ENCODE peak calls at places on chromosomes 16 and 17, in four cellular contexts. One of them, this sample, is unnamed.

GRCh38 chr17:20028436-20028835 is 19.3 kb downstream of the SPECC1 start:
- DNase-seq in kidney: no peak
- DNase-seq in heart left ventricle: no peak
- DNase-seq in RWPE1: no peak
- DNase-seq in this sample: no peak

GRCh38 chr16:52592216-52592592 is 45.3 kb upstream of the TOX3 start:
- DNase-seq in kidney: no peak
- DNase-seq in heart left ventricle: no peak
- DNase-seq in RWPE1: no peak
- DNase-seq in this sample: no peak

GRCh38 chr17:183021-183420 is 1.6 kb upstream of the DOC2B start:
- DNase-seq in kidney: no peak
- DNase-seq in heart left ventricle: no peak
- DNase-seq in RWPE1: no peak
- DNase-seq in this sample: no peak

GRCh38 chr16:59067207-59067606 is 333.1 kb upstream of the GOT2 start:
- DNase-seq in kidney: no peak
- DNase-seq in heart left ventricle: no peak
- DNase-seq in RWPE1: no peak
- DNase-seq in this sample: no peak

GRCh38 chr16:13429411-13429810 is 490.5 kb upstream of the ERCC4 start:
- DNase-seq in kidney: no peak
- DNase-seq in heart left ventricle: no peak
- DNase-seq in RWPE1: no peak
- DNase-seq in this sample: no peak

GRCh38 chr17:6936370-6937028 is 59.4 kb upstream of the ALOX12 start:
- DNase-seq in kidney: no peak
- DNase-seq in heart left ventricle: no peak
- DNase-seq in RWPE1: no peak
- DNase-seq in this sample: no peak

GRCh38 chr17:77864234-77865108 is 94.0 kb upstream of the TNRC6C start:
- DNase-seq in kidney: peak
- DNase-seq in heart left ventricle: peak
- DNase-seq in RWPE1: no peak
- DNase-seq in this sample: no peak

GRCh38 chr17:45364531-45365390 is 47.9 kb upstream of the MAP3K14 start:
- DNase-seq in kidney: no peak
- DNase-seq in heart left ventricle: no peak
- DNase-seq in RWPE1: no peak
- DNase-seq in this sample: no peak

GRCh38 chr17:66842959-66843358 is 8.0 kb downstream of the CACNG5 start:
- DNase-seq in kidney: no peak
- DNase-seq in heart left ventricle: no peak
- DNase-seq in RWPE1: no peak
- DNase-seq in this sample: no peak

GRCh38 chr17:3750926-3751325 is 27.2 kb downstream of the HASPIN start:
- DNase-seq in kidney: no peak
- DNase-seq in heart left ventricle: no peak
- DNase-seq in RWPE1: no peak
- DNase-seq in this sample: no peak

GRCh38 chr17:8831234-8831849 is 32.2 kb upstream of the MFSD6L start:
- DNase-seq in kidney: no peak
- DNase-seq in heart left ventricle: no peak
- DNase-seq in RWPE1: no peak
- DNase-seq in this sample: no peak

GRCh38 chr17:54900457-54901229 is at the start of gene TOM1L1:
- DNase-seq in kidney: peak
- DNase-seq in heart left ventricle: peak
- DNase-seq in RWPE1: peak
- DNase-seq in this sample: peak

GRCh38 chr16:88382491-88383400 is at the start of gene ZNF469:
- DNase-seq in kidney: peak
- DNase-seq in heart left ventricle: peak
- DNase-seq in RWPE1: no peak
- DNase-seq in this sample: peak

GRCh38 chr17:58315281-58315711 is 13.3 kb downstream of the TSPOAP1 start:
- DNase-seq in kidney: no peak
- DNase-seq in heart left ventricle: peak
- DNase-seq in RWPE1: no peak
- DNase-seq in this sample: no peak

GRCh38 chr16:47058295-47059086 is 85.0 kb upstream of the DNAJA2 start:
- DNase-seq in kidney: peak
- DNase-seq in heart left ventricle: no peak
- DNase-seq in RWPE1: no peak
- DNase-seq in this sample: no peak

GRCh38 chr17:73592531-73592961 is 51.7 kb downstream of the SDK2 start:
- DNase-seq in kidney: no peak
- DNase-seq in heart left ventricle: no peak
- DNase-seq in RWPE1: no peak
- DNase-seq in this sample: no peak

GRCh38 chr17:82551779-82552457 is 32.4 kb downstream of the FOXK2 start:
- DNase-seq in kidney: peak
- DNase-seq in heart left ventricle: peak
- DNase-seq in RWPE1: peak
- DNase-seq in this sample: peak

GRCh38 chr16:1746693-1747195 is 24.6 kb downstream of the NME3 start:
- DNase-seq in kidney: no peak
- DNase-seq in heart left ventricle: no peak
- DNase-seq in RWPE1: no peak
- DNase-seq in this sample: no peak

GRCh38 chr17:494601-495195 is 142.1 kb upstream of the RPH3AL start:
- DNase-seq in kidney: no peak
- DNase-seq in heart left ventricle: no peak
- DNase-seq in RWPE1: no peak
- DNase-seq in this sample: no peak

GRCh38 chr16:27847030-27847550 is 216.4 kb downstream of the GSG1L start:
- DNase-seq in kidney: no peak
- DNase-seq in heart left ventricle: no peak
- DNase-seq in RWPE1: no peak
- DNase-seq in this sample: no peak

GRCh38 chr16:14050297-14051027 is 20.7 kb upstream of the MRTFB start:
- DNase-seq in kidney: no peak
- DNase-seq in heart left ventricle: no peak
- DNase-seq in RWPE1: peak
- DNase-seq in this sample: peak

GRCh38 chr17:49552070-49552751 is 23.5 kb upstream of the NXPH3 start:
- DNase-seq in kidney: peak
- DNase-seq in heart left ventricle: no peak
- DNase-seq in RWPE1: no peak
- DNase-seq in this sample: no peak

GRCh38 chr17:39623356-39623950 is 3.3 kb upstream of the PPP1R1B start:
- DNase-seq in kidney: peak
- DNase-seq in heart left ventricle: peak
- DNase-seq in RWPE1: peak
- DNase-seq in this sample: no peak

GRCh38 chr16:27531186-27531585 is 18.5 kb downstream of the GTF3C1 start:
- DNase-seq in kidney: no peak
- DNase-seq in heart left ventricle: no peak
- DNase-seq in RWPE1: no peak
- DNase-seq in this sample: no peak

GRCh38 chr17:78041401-78042179 is 83.1 kb downstream of the TNRC6C start:
- DNase-seq in kidney: no peak
- DNase-seq in heart left ventricle: no peak
- DNase-seq in RWPE1: no peak
- DNase-seq in this sample: no peak

GRCh38 chr17:80454557-80455327 is 21.7 kb downstream of the NPTX1 start:
- DNase-seq in kidney: peak
- DNase-seq in heart left ventricle: peak
- DNase-seq in RWPE1: peak
- DNase-seq in this sample: peak

GRCh38 chr17:67386965-67387551 is 10.0 kb downstream of the PITPNC1 start:
- DNase-seq in kidney: no peak
- DNase-seq in heart left ventricle: peak
- DNase-seq in RWPE1: no peak
- DNase-seq in this sample: peak

GRCh38 chr17:50263293-50264262 is 10.7 kb upstream of the TMEM92 start:
- DNase-seq in kidney: peak
- DNase-seq in heart left ventricle: no peak
- DNase-seq in RWPE1: no peak
- DNase-seq in this sample: no peak

GRCh38 chr16:35306915-35307314 is 1847.5 kb downstream of the TP53TG3F start:
- DNase-seq in kidney: no peak
- DNase-seq in heart left ventricle: no peak
- DNase-seq in RWPE1: no peak
- DNase-seq in this sample: no peak

GRCh38 chr17:39950871-39951348 is 11.9 kb upstream of the GSDMA start:
- DNase-seq in kidney: peak
- DNase-seq in heart left ventricle: peak
- DNase-seq in RWPE1: no peak
- DNase-seq in this sample: peak

GRCh38 chr17:43830510-43831145 is 2.3 kb downstream of the MPP3 start:
- DNase-seq in kidney: no peak
- DNase-seq in heart left ventricle: no peak
- DNase-seq in RWPE1: no peak
- DNase-seq in this sample: no peak

GRCh38 chr16:11142261-11142630 is 113.8 kb downstream of the SOCS1 start:
- DNase-seq in kidney: no peak
- DNase-seq in heart left ventricle: no peak
- DNase-seq in RWPE1: no peak
- DNase-seq in this sample: no peak

GRCh38 chr16:89048871-89049422 is 44.7 kb upstream of the ACSF3 start:
- DNase-seq in kidney: peak
- DNase-seq in heart left ventricle: peak
- DNase-seq in RWPE1: no peak
- DNase-seq in this sample: no peak

GRCh38 chr17:48613862-48614694 is 1.0 kb downstream of the HOXB8 start:
- DNase-seq in kidney: no peak
- DNase-seq in heart left ventricle: no peak
- DNase-seq in RWPE1: no peak
- DNase-seq in this sample: no peak

GRCh38 chr17:43935926-43936261 is 6.4 kb downstream of the PPY start:
- DNase-seq in kidney: no peak
- DNase-seq in heart left ventricle: peak
- DNase-seq in RWPE1: no peak
- DNase-seq in this sample: no peak

GRCh38 chr16:49597796-49598195 is 224.2 kb downstream of the C16orf78 start:
- DNase-seq in kidney: no peak
- DNase-seq in heart left ventricle: no peak
- DNase-seq in RWPE1: no peak
- DNase-seq in this sample: no peak

DNA sequence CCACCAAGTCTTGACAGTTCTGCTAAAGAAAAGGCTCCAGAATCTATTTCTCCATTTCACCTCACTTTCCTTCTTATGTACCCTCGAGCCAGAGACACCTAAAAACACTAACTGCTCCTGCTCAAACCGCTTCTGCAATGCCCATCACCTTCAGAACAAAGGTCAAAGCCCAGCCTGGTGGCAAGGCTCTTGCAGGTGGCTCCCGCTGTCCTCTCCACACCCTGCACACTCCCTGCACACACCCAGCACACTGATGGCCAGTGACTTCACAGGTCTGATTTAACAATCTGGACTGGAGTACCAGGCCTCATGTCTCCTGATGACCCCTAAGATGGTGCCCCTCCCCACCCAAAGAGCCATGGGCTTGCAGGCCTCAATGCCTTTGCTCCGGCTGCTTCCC is 9.8 kb upstream of the C17orf113 start:
- DNase-seq in kidney: no peak
- DNase-seq in heart left ventricle: no peak
- DNase-seq in RWPE1: no peak
- DNase-seq in this sample: no peak
- TF ChIP-seq CTCF in kidney: no peak
- TF ChIP-seq CTCF in heart left ventricle: no peak
- TF ChIP-seq CTCF in RWPE1: no peak
- TF ChIP-seq CTCF in this sample: no peak

GRCh38 chr16:67407788-67408452 is 8.4 kb downstream of the ZDHHC1 start:
- DNase-seq in kidney: peak
- DNase-seq in heart left ventricle: no peak
- DNase-seq in RWPE1: no peak
- DNase-seq in this sample: no peak
- TF ChIP-seq CTCF in kidney: no peak
- TF ChIP-seq CTCF in heart left ventricle: no peak
- TF ChIP-seq CTCF in RWPE1: no peak
- TF ChIP-seq CTCF in this sample: no peak

GRCh38 chr17:21522755-21523154 is 146.6 kb downstream of the KCNJ12 start:
- DNase-seq in kidney: no peak
- DNase-seq in heart left ventricle: no peak
- DNase-seq in RWPE1: no peak
- DNase-seq in this sample: no peak

GRCh38 chr17:21524211-21524591 is 148.0 kb downstream of the KCNJ12 start:
- DNase-seq in kidney: no peak
- DNase-seq in heart left ventricle: no peak
- DNase-seq in RWPE1: no peak
- DNase-seq in this sample: no peak

GRCh38 chr17:21528031-21528684 is 152.0 kb downstream of the KCNJ12 start:
- DNase-seq in kidney: no peak
- DNase-seq in heart left ventricle: no peak
- DNase-seq in RWPE1: no peak
- DNase-seq in this sample: no peak

GRCh38 chr17:21523482-21524210 is 147.5 kb downstream of the KCNJ12 start:
- DNase-seq in kidney: no peak
- DNase-seq in heart left ventricle: no peak
- DNase-seq in RWPE1: no peak
- DNase-seq in this sample: no peak

GRCh38 chr17:21525464-21526130 is 149.4 kb downstream of the KCNJ12 start:
- DNase-seq in kidney: no peak
- DNase-seq in heart left ventricle: no peak
- DNase-seq in RWPE1: no peak
- DNase-seq in this sample: no peak
- TF ChIP-seq CTCF in kidney: no peak
- TF ChIP-seq CTCF in heart left ventricle: no peak
- TF ChIP-seq CTCF in RWPE1: no peak
- TF ChIP-seq CTCF in this sample: no peak

DNA sequence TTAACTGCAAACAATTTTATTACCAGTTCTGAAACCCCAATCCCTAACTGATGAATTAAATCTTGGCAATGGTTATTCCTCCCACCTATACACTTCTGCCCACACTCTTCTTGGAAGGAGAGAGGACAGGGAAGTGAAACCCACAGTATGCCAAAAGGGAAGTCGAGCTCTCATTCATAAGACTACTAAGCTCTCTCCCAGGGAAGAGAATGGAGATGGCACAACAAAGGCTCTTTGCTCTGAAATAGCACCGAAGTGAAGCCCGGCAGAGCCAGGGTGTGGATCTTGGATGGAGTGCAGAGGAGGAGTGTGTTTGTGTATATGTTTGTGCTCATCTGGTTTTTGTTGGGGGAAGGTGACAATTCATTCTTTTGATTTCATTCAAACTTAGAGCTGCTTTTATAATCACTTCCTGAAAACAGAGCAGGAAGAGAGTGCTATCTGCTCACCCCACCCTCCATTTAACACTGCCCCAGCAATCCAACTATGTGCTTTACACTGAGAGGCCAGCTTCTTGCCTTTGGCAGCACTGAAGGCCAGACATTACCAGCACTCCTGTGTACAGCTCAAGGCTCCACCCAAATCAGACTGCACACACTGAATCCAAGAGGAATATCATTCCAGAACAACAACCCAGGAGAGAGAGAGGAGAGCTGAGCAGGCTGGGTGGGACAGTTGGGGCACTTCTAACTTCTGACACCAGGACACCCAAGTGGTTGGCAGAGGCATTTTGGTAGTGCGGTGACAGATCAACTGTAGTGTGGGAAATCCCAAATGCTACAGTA is 68.8 kb downstream of the HIC1 start:
- DNase-seq in kidney: no peak
- DNase-seq in heart left ventricle: no peak
- DNase-seq in RWPE1: no peak
- DNase-seq in this sample: no peak
- TF ChIP-seq CTCF in kidney: no peak
- TF ChIP-seq CTCF in heart left ventricle: no peak
- TF ChIP-seq CTCF in RWPE1: no peak
- TF ChIP-seq CTCF in this sample: no peak

GRCh38 chr16:31477220-31478216 is 5.4 kb upstream of the SLC5A2 start:
- DNase-seq in kidney: peak
- DNase-seq in heart left ventricle: peak
- DNase-seq in RWPE1: no peak
- DNase-seq in this sample: peak
- TF ChIP-seq CTCF in kidney: peak
- TF ChIP-seq CTCF in heart left ventricle: no peak
- TF ChIP-seq CTCF in RWPE1: no peak
- TF ChIP-seq CTCF in this sample: no peak

This sample was measured in Calu3.